ENCODE peak calls at places on chromosomes 7 and 10, in eight cellular contexts. Q is central memory CD8-positive, alpha-beta T cell; D is testis; M is AG09309; H is stimulated activated effector memory CD8-positive, alpha-beta T cell treated with anti-CD3 and anti-CD28 coated beads, Interleukin-12 subunit alpha, Interleukin-12 subunit beta, amount 100 ng/mL, for 72 hours; E is brain microvascular endothelial cell; T is HTR-8/SVneo; B is memory B cell. V is an unnamed sample.

GRCh38 chr7:27204851-27205322 is 5.0 kb upstream of the HOXA13 start:
- DNase-seq in Q (no peak), B (peak; percentile 22), M (no peak), E (no peak), H (no peak), D (no peak), T (no peak), V (no peak)

GRCh38 chr10:100325164-100325563 is 4.9 kb downstream of the PKD2L1 start:
- DNase-seq in D (no peak), T (no peak), Q (no peak), H (no peak), E (no peak), B (no peak), M (no peak), V (no peak)

GRCh38 chr7:327305-327931 is 37.4 kb downstream of the FOXL3 start:
- DNase-seq in H (no peak), T (no peak), D (no peak), Q (no peak), E (no peak), M (no peak), B (no peak), V (no peak)

GRCh38 chr10:124744047-124744687 is at the start of gene FAM53B:
- DNase-seq in E (peak; percentile 48), B (peak; percentile 80), Q (peak; percentile 62), D (peak; percentile 90), M (no peak), H (peak; percentile 84), T (peak; percentile 59), V (peak; percentile 64)

GRCh38 chr7:64758151-64758550 is 36.1 kb upstream of the ZNF138 start:
- DNase-seq in E (no peak), H (no peak), B (no peak), D (no peak), T (no peak), M (no peak), Q (no peak), V (no peak)

GRCh38 chr10:24238527-24239247 is 29.7 kb downstream of the KIAA1217 start:
- DNase-seq in D (no peak), M (no peak), H (no peak), T (no peak), B (no peak), E (no peak), Q (no peak), V (no peak)

GRCh38 chr7:132161976-132162375 is 414.3 kb downstream of the PLXNA4 start:
- DNase-seq in B (no peak), Q (no peak), T (no peak), E (no peak), H (no peak), M (no peak), D (no peak), V (no peak)

GRCh38 chr10:102117391-102118159 is 2.6 kb downstream of the LDB1 start:
- DNase-seq in D (peak; percentile 89), Q (peak; percentile 35), E (no peak), B (peak; percentile 30), T (peak; percentile 60), M (no peak), H (peak; percentile 74), V (no peak)

GRCh38 chr10:107894521-107894920 is 730.0 kb upstream of the SORCS1 start:
- DNase-seq in M (no peak), D (no peak), E (no peak), Q (no peak), H (no peak), T (no peak), B (no peak), V (no peak)

GRCh38 chr7:51304729-51305128 is 11.9 kb downstream of the COBL start:
- DNase-seq in T (no peak), E (no peak), B (no peak), D (no peak), H (peak; percentile 10), M (no peak), Q (no peak), V (no peak)

GRCh38 chr10:69479241-69479730 is 28.0 kb downstream of the TSPAN15 start:
- DNase-seq in Q (no peak), B (no peak), E (no peak), D (no peak), T (no peak), M (no peak), H (no peak), V (no peak)

GRCh38 chr10:124575107-124576035 is 113.7 kb downstream of the LHPP start:
- DNase-seq in B (no peak), M (no peak), E (no peak), T (no peak), H (no peak), D (no peak), Q (no peak), V (no peak)

GRCh38 chr7:26305048-26305868 is 13.6 kb downstream of the SNX10 start:
- DNase-seq in E (no peak), D (no peak), Q (no peak), T (no peak), B (no peak), H (no peak), M (no peak), V (no peak)

GRCh38 chr10:26024303-26024702 is 90.3 kb downstream of the MYO3A start:
- DNase-seq in H (no peak), M (no peak), E (no peak), B (no peak), D (no peak), Q (no peak), T (no peak), V (no peak)

GRCh38 chr7:108455833-108456677 is at the start of gene NRCAM:
- DNase-seq in E (no peak), H (peak; percentile 60), T (peak; percentile 10), Q (no peak), M (no peak), D (peak; percentile 70), B (peak; percentile 51), V (no peak)

GRCh38 chr7:54622696-54623309 is 80.6 kb downstream of the VSTM2A start:
- DNase-seq in M (no peak), D (no peak), H (no peak), B (no peak), E (no peak), T (no peak), Q (no peak), V (no peak)

GRCh38 chr7:2709553-2710165 is 21.7 kb downstream of the AMZ1 start:
- DNase-seq in E (no peak), T (peak; percentile 54), M (no peak), B (peak; percentile 89), D (no peak), Q (peak; percentile 74), H (peak; percentile 88), V (no peak)

GRCh38 chr10:11012476-11012875 is 5.2 kb upstream of the CELF2 start:
- DNase-seq in B (no peak), Q (no peak), M (no peak), E (no peak), H (no peak), T (no peak), D (no peak), V (no peak)

GRCh38 chr10:103739039-103739764 is 116.2 kb downstream of the SH3PXD2A start:
- DNase-seq in Q (no peak), D (peak; percentile 45), E (peak; percentile 85), H (no peak), M (peak; percentile 92), T (peak; percentile 78), B (no peak), V (peak; percentile 74)

GRCh38 chr7:66430164-66430545 is 198.5 kb upstream of the KCTD7 start:
- DNase-seq in B (no peak), D (no peak), H (no peak), M (no peak), E (no peak), Q (no peak), T (no peak), V (no peak)

GRCh38 chr7:4715385-4715770 is 33.3 kb downstream of the FOXK1 start:
- DNase-seq in H (no peak), D (no peak), B (no peak), T (no peak), M (no peak), Q (no peak), E (peak; percentile 66), V (no peak)

GRCh38 chr10:29805134-29805691 is 170.4 kb upstream of the SVIL start:
- DNase-seq in E (no peak), H (no peak), D (no peak), T (no peak), Q (no peak), M (no peak), B (no peak), V (no peak)

GRCh38 chr7:37853468-37853867 is 5.1 kb downstream of the NME8 start:
- DNase-seq in Q (no peak), T (no peak), M (no peak), D (no peak), E (no peak), B (no peak), H (no peak), V (no peak)

GRCh38 chr7:1999278-1999984 is 233.3 kb downstream of the MAD1L1 start:
- DNase-seq in E (no peak), M (no peak), D (no peak), T (no peak), H (no peak), Q (no peak), B (no peak), V (no peak)

GRCh38 chr7:106484562-106484961 is 176.4 kb downstream of the CCDC71L start:
- DNase-seq in D (no peak), B (no peak), Q (no peak), T (no peak), M (no peak), E (no peak), H (no peak), V (no peak)

GRCh38 chr10:29316308-29317026 is 27.6 kb downstream of the LYZL1 start:
- DNase-seq in E (no peak), B (no peak), T (no peak), Q (no peak), M (no peak), D (no peak), H (no peak), V (no peak)

GRCh38 chr10:73136627-73137026 is 26.4 kb downstream of the NUDT13 start:
- DNase-seq in D (no peak), T (no peak), H (no peak), B (no peak), E (peak; percentile 13), M (no peak), Q (no peak), V (no peak)

GRCh38 chr7:44052771-44053365 is 8.4 kb downstream of the DBNL start:
- DNase-seq in B (no peak), H (no peak), E (no peak), T (no peak), D (no peak), Q (no peak), M (no peak), V (no peak)

GRCh38 chr7:138000081-138000701 is 1.7 kb downstream of the CREB3L2 start:
- DNase-seq in M (peak; percentile 86), D (peak; percentile 57), T (no peak), E (peak; percentile 98), B (no peak), H (no peak), Q (no peak), V (no peak)

GRCh38 chr10:46547881-46548780 is 8.3 kb downstream of the GPRIN2 start:
- DNase-seq in Q (peak; percentile 12), H (peak; percentile 50), B (peak; percentile 8), M (no peak), T (no peak), E (no peak), D (peak; percentile 13), V (peak; percentile 66)

GRCh38 chr10:132829403-132829802 is 43.5 kb upstream of the NKX6-2 start:
- DNase-seq in D (no peak), E (no peak), B (no peak), H (no peak), T (no peak), M (no peak), Q (no peak), V (no peak)

V was measured in H54.